ENCODE peak calls at places on chromosomes 12 and 14, in nine cellular contexts. One of them, this sample, is unnamed.

GRCh38 chr14:90295870-90296516 is 35.7 kb downstream of the NRDE2 start:
- DNase-seq in endodermal cell: no peak
- DNase-seq in PC-3: no peak
- DNase-seq in fibroblast of lung: no peak
- DNase-seq in HepG2: no peak
- DNase-seq in SK-N-SH: no peak
- DNase-seq in endothelial cell of umbilical vein: no peak
- DNase-seq in neural progenitor cell: no peak
- DNase-seq in mesendoderm: no peak
- DNase-seq in this sample: peak; percentile 62

GRCh38 chr14:102828201-102828600 is 51.0 kb downstream of the TRAF3 start:
- DNase-seq in mesendoderm: no peak
- DNase-seq in SK-N-SH: no peak
- DNase-seq in endothelial cell of umbilical vein: no peak
- DNase-seq in fibroblast of lung: no peak
- DNase-seq in HepG2: no peak
- DNase-seq in neural progenitor cell: no peak
- DNase-seq in endodermal cell: no peak
- DNase-seq in PC-3: no peak
- DNase-seq in this sample: no peak

GRCh38 chr12:80877706-80878384 is 59.9 kb downstream of the LIN7A start:
- DNase-seq in HepG2: no peak
- DNase-seq in endodermal cell: no peak
- DNase-seq in endothelial cell of umbilical vein: no peak
- DNase-seq in SK-N-SH: no peak
- DNase-seq in fibroblast of lung: peak; percentile 62
- DNase-seq in neural progenitor cell: no peak
- DNase-seq in mesendoderm: no peak
- DNase-seq in PC-3: no peak
- DNase-seq in this sample: peak; percentile 39

GRCh38 chr14:33348510-33348909 is 409.8 kb downstream of the NPAS3 start:
- DNase-seq in PC-3: no peak
- DNase-seq in HepG2: no peak
- DNase-seq in mesendoderm: no peak
- DNase-seq in endodermal cell: no peak
- DNase-seq in fibroblast of lung: no peak
- DNase-seq in SK-N-SH: no peak
- DNase-seq in endothelial cell of umbilical vein: no peak
- DNase-seq in neural progenitor cell: no peak
- DNase-seq in this sample: no peak

GRCh38 chr12:119369907-119370546 is 35.5 kb downstream of the CCDC60 start:
- DNase-seq in PC-3: no peak
- DNase-seq in mesendoderm: no peak
- DNase-seq in neural progenitor cell: no peak
- DNase-seq in endothelial cell of umbilical vein: no peak
- DNase-seq in HepG2: no peak
- DNase-seq in fibroblast of lung: no peak
- DNase-seq in SK-N-SH: no peak
- DNase-seq in endodermal cell: no peak
- DNase-seq in this sample: no peak

GRCh38 chr14:51652168-51653095 is 722 bp downstream of the FRMD6 start:
- DNase-seq in HepG2: no peak
- DNase-seq in neural progenitor cell: peak; percentile 73
- DNase-seq in endothelial cell of umbilical vein: peak; percentile 49
- DNase-seq in mesendoderm: peak; percentile 50
- DNase-seq in PC-3: peak; percentile 26
- DNase-seq in SK-N-SH: peak; percentile 74
- DNase-seq in fibroblast of lung: no peak
- DNase-seq in endodermal cell: peak; percentile 81
- DNase-seq in this sample: peak; percentile 53

GRCh38 chr12:69254046-69254445 is 14.7 kb downstream of the CPSF6 start:
- DNase-seq in mesendoderm: peak; percentile 75
- DNase-seq in endothelial cell of umbilical vein: peak; percentile 84
- DNase-seq in SK-N-SH: peak; percentile 42
- DNase-seq in neural progenitor cell: peak; percentile 51
- DNase-seq in HepG2: peak; percentile 55
- DNase-seq in endodermal cell: no peak
- DNase-seq in PC-3: peak; percentile 65
- DNase-seq in fibroblast of lung: peak; percentile 63
- DNase-seq in this sample: peak; percentile 78

GRCh38 chr14:52960627-52961026 is 9.8 kb upstream of the FERMT2 start:
- DNase-seq in SK-N-SH: no peak
- DNase-seq in endothelial cell of umbilical vein: peak; percentile 42
- DNase-seq in neural progenitor cell: peak; percentile 8
- DNase-seq in fibroblast of lung: no peak
- DNase-seq in mesendoderm: no peak
- DNase-seq in endodermal cell: no peak
- DNase-seq in HepG2: no peak
- DNase-seq in PC-3: peak; percentile 84
- DNase-seq in this sample: no peak

GRCh38 chr14:85263916-85264315 is 266.0 kb upstream of the FLRT2 start:
- DNase-seq in HepG2: no peak
- DNase-seq in mesendoderm: no peak
- DNase-seq in neural progenitor cell: no peak
- DNase-seq in endothelial cell of umbilical vein: no peak
- DNase-seq in PC-3: no peak
- DNase-seq in endodermal cell: no peak
- DNase-seq in fibroblast of lung: peak; percentile 51
- DNase-seq in SK-N-SH: no peak
- DNase-seq in this sample: peak; percentile 58

GRCh38 chr14:52950410-52950897 is 396 bp downstream of the FERMT2 start:
- DNase-seq in endodermal cell: peak; percentile 74
- DNase-seq in endothelial cell of umbilical vein: peak; percentile 71
- DNase-seq in mesendoderm: peak; percentile 60
- DNase-seq in neural progenitor cell: peak; percentile 74
- DNase-seq in PC-3: no peak
- DNase-seq in HepG2: peak; percentile 22
- DNase-seq in SK-N-SH: peak; percentile 71
- DNase-seq in fibroblast of lung: peak; percentile 50
- DNase-seq in this sample: peak; percentile 75

GRCh38 chr14:54621686-54622085 is 54.8 kb downstream of the SAMD4A start:
- DNase-seq in mesendoderm: no peak
- DNase-seq in endodermal cell: no peak
- DNase-seq in fibroblast of lung: peak; percentile 54
- DNase-seq in neural progenitor cell: no peak
- DNase-seq in SK-N-SH: no peak
- DNase-seq in PC-3: peak; percentile 40
- DNase-seq in HepG2: no peak
- DNase-seq in endothelial cell of umbilical vein: no peak
- DNase-seq in this sample: peak; percentile 29
- H3K4me1 ChIP-seq in mesendoderm: no peaks in the 10 kb centered on the region
- H3K4me1 ChIP-seq in endodermal cell: peaks cover 5% of the 10 kb centered on the region
- H3K4me1 ChIP-seq in fibroblast of lung: peaks cover 16% of the 10 kb centered on the region
- H3K4me1 ChIP-seq in neural progenitor cell: peaks cover 5% of the 10 kb centered on the region
- H3K4me1 ChIP-seq in SK-N-SH: peaks cover 7% of the 10 kb centered on the region
- H3K4me1 ChIP-seq in PC-3: peaks cover 26% of the 10 kb centered on the region
- H3K4me1 ChIP-seq in HepG2: peaks cover 45% of the 10 kb centered on the region
- H3K4me1 ChIP-seq in endothelial cell of umbilical vein: peaks cover 51% of the 10 kb centered on the region
- H3K4me1 ChIP-seq in this sample: peaks cover 46% of the 10 kb centered on the region

DNA sequence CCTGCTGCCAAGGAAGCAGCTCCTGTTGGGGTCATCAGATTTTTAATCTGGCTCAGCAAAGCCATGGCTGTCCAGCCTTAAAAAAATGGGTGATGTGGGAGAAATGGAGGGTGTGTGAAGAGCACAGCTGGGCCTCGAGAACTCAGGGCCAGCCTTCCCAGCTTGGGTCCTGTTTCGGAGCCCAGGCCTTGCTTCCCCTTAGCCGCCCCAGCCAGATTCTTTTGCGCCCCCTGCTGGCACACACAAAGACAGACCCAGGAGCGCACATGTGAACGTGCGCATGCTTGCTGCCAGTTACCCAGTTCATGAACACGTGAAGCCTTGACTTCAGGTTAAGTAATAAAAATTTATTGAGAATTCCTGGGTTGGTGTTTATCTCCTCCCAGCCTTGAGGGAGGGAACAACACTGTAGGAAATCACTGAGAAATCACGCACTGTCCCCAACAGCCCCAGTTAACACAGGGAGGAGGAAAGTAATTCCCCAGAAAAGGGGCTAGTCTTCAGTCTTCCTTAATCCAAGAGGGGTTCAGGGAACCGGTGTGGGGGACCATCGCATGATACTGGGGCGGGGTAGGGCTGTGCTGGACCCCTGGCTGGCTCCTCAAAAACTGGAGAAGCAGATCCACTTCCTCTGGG is 5.3 kb downstream of the PHB2 start:
- DNase-seq in neural progenitor cell: peak; percentile 90
- DNase-seq in HepG2: peak; percentile 72
- DNase-seq in endothelial cell of umbilical vein: peak; percentile 80
- DNase-seq in endodermal cell: peak; percentile 98
- DNase-seq in fibroblast of lung: peak; percentile 90
- DNase-seq in PC-3: peak; percentile 64
- DNase-seq in mesendoderm: peak; percentile 94
- DNase-seq in SK-N-SH: peak; percentile 89
- DNase-seq in this sample: peak; percentile 93
- H3K4me3 ChIP-seq in neural progenitor cell: no peak overlapping the region
- H3K4me3 ChIP-seq in HepG2: no peak overlapping the region
- H3K4me3 ChIP-seq in endothelial cell of umbilical vein: no peak overlapping the region
- H3K4me3 ChIP-seq in endodermal cell: no peak overlapping the region
- H3K4me3 ChIP-seq in fibroblast of lung: no peak overlapping the region
- H3K4me3 ChIP-seq in PC-3: no peak overlapping the region
- H3K4me3 ChIP-seq in mesendoderm: no peak overlapping the region
- H3K4me3 ChIP-seq in SK-N-SH: peak overlapping the region; percentile 33
- H3K4me3 ChIP-seq in this sample: no peak overlapping the region

GRCh38 chr12:581746-582145 is 81.5 kb downstream of the NINJ2 start:
- DNase-seq in endodermal cell: no peak
- DNase-seq in endothelial cell of umbilical vein: no peak
- DNase-seq in SK-N-SH: no peak
- DNase-seq in HepG2: no peak
- DNase-seq in neural progenitor cell: no peak
- DNase-seq in PC-3: no peak
- DNase-seq in mesendoderm: no peak
- DNase-seq in fibroblast of lung: no peak
- DNase-seq in this sample: no peak
- H3K9ac ChIP-seq in endodermal cell: no peak overlapping the region
- H3K9ac ChIP-seq in endothelial cell of umbilical vein: no peak overlapping the region
- H3K9ac ChIP-seq in SK-N-SH: no peak overlapping the region
- H3K9ac ChIP-seq in HepG2: no peak overlapping the region
- H3K9ac ChIP-seq in neural progenitor cell: no peak overlapping the region
- H3K9ac ChIP-seq in PC-3: no peak overlapping the region
- H3K9ac ChIP-seq in mesendoderm: no peak overlapping the region
- H3K9ac ChIP-seq in fibroblast of lung: no peak overlapping the region
- H3K9ac ChIP-seq in this sample: no peak overlapping the region

GRCh38 chr12:94721173-94721572 is 70.8 kb upstream of the TMCC3 start:
- DNase-seq in mesendoderm: no peak
- DNase-seq in endothelial cell of umbilical vein: no peak
- DNase-seq in HepG2: no peak
- DNase-seq in endodermal cell: no peak
- DNase-seq in PC-3: no peak
- DNase-seq in SK-N-SH: no peak
- DNase-seq in fibroblast of lung: no peak
- DNase-seq in neural progenitor cell: no peak
- DNase-seq in this sample: no peak
- H3K4me1 ChIP-seq in mesendoderm: no peaks in the 10 kb centered on the region
- H3K4me1 ChIP-seq in endothelial cell of umbilical vein: peaks cover 12% of the 10 kb centered on the region
- H3K4me1 ChIP-seq in HepG2: no peaks in the 10 kb centered on the region
- H3K4me1 ChIP-seq in endodermal cell: no peaks in the 10 kb centered on the region
- H3K4me1 ChIP-seq in PC-3: peaks cover 15% of the 10 kb centered on the region
- H3K4me1 ChIP-seq in SK-N-SH: no peaks in the 10 kb centered on the region
- H3K4me1 ChIP-seq in fibroblast of lung: peaks cover 2% of the 10 kb centered on the region
- H3K4me1 ChIP-seq in neural progenitor cell: peaks cover 25% of the 10 kb centered on the region
- H3K4me1 ChIP-seq in this sample: peaks cover 18% of the 10 kb centered on the region

This sample was measured in adipocyte.